ENCODE peak calls at places on chromosomes 5 and 9, in four cellular contexts. J, E, A and B are unnamed samples.

GRCh38 chr9:106969696-106970095 is 106.7 kb downstream of the ZNF462 start:
- DNase-seq in E (no peak), J (no peak), A (no peak), B (peak; percentile 14)

GRCh38 chr5:55172937-55173695 is at the start of gene CDC20B:
- DNase-seq in E (peak; percentile 79), J (peak; percentile 63), A (peak; percentile 77), B (peak; percentile 81)

GRCh38 chr5:114152656-114153360 is 209.1 kb upstream of the KCNN2 start:
- DNase-seq in E (no peak), A (no peak), J (peak; percentile 53), B (no peak)

GRCh38 chr5:83118471-83118870 is 41.1 kb downstream of the XRCC4 start:
- DNase-seq in E (no peak), J (no peak), A (no peak), B (no peak)

GRCh38 chr9:134175291-134175807 is 11.0 kb upstream of the RNU6ATAC start:
- DNase-seq in E (peak; percentile 68), J (no peak), A (no peak), B (no peak)

GRCh38 chr5:9589049-9589835 is 40.9 kb downstream of the TAS2R1 start:
- DNase-seq in E (no peak), J (no peak), A (no peak), B (no peak)

GRCh38 chr5:137778772-137779564 is 24.8 kb upstream of the HNRNPA0 start:
- DNase-seq in E (no peak), J (peak; percentile 39), A (no peak), B (no peak)

GRCh38 chr5:97525780-97526179 is 342.7 kb upstream of the RIOK2 start:
- DNase-seq in J (no peak), A (no peak), E (no peak), B (no peak)

GRCh38 chr5:82164957-82165698 is 113.0 kb downstream of the RPS23 start:
- DNase-seq in A (no peak), E (no peak), J (peak; percentile 84), B (no peak)

GRCh38 chr5:5752844-5753243 is 330.4 kb downstream of the ICE1 start:
- DNase-seq in A (no peak), J (no peak), E (no peak), B (no peak)

GRCh38 chr9:108836319-108836718 is 19.5 kb downstream of the ACTL7B start:
- DNase-seq in A (no peak), E (no peak), J (no peak), B (peak; percentile 73)

GRCh38 chr5:173843800-173844199 is 44.3 kb upstream of the CPEB4 start:
- DNase-seq in A (no peak), E (no peak), J (no peak), B (no peak)

GRCh38 chr5:9361835-9362234 is 184.0 kb downstream of the SEMA5A start:
- DNase-seq in E (no peak), A (peak; percentile 21), J (peak; percentile 46), B (peak; percentile 50)

GRCh38 chr5:142486581-142486980 is 161.8 kb upstream of the SPRY4 start:
- DNase-seq in A (no peak), E (no peak), J (peak; percentile 86), B (no peak)

GRCh38 chr5:120806132-120806531 is 342.0 kb downstream of the PRR16 start:
- DNase-seq in E (no peak), J (peak; percentile 56), A (no peak), B (no peak)

GRCh38 chr5:3509290-3509689 is 86.3 kb upstream of the IRX1 start:
- DNase-seq in E (no peak), J (no peak), A (no peak), B (no peak)

GRCh38 chr5:113047733-113048652 is 71.4 kb downstream of the DCP2 start:
- DNase-seq in A (no peak), J (no peak), E (no peak), B (no peak)

GRCh38 chr9:134640491-134641172 is 971 bp upstream of the COL5A1 start:
- DNase-seq in E (no peak), J (no peak), A (no peak), B (no peak)

GRCh38 chr5:41695920-41696582 is 174.2 kb downstream of the OXCT1 start:
- DNase-seq in J (no peak), E (no peak), A (no peak), B (no peak)

GRCh38 chr9:115063058-115063850 is 54.7 kb downstream of the TNC start:
- DNase-seq in J (peak; percentile 77), A (no peak), E (no peak), B (no peak)

GRCh38 chr5:91345466-91345865 is 37.7 kb downstream of the ARRDC3 start:
- DNase-seq in E (no peak), A (no peak), J (no peak), B (peak; percentile 59)

GRCh38 chr9:133605856-133606721 is 3.1 kb downstream of the FAM163B start:
- DNase-seq in E (no peak), A (no peak), J (no peak), B (no peak)

DNA sequence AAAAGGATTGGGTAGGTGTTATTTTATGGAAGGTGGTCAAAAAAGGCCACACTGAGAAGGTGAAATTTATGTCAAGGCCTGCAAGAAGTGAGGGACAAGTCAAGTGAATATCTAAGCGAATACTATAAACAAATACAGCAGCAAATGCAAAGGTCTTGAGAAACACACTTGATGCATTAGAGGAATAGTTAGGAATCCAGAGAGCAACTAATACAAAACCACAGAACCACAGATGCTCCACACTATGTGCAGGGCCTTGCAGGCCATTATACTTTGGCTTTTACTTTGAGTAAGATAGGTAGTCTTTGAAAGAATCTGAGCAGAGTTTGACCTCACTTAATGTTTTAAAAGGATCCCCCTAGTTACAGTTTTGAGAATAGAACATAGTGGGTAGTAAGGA is 4.6 kb downstream of the ZNF622 start:
- DNase-seq in A (no peak), J (peak; percentile 70), E (no peak), B (no peak)
- H3K27ac ChIP-seq in A (no peak overlapping the region), J (peak overlapping the region; percentile 87), E (no peak overlapping the region), B (no peak overlapping the region)

DNA sequence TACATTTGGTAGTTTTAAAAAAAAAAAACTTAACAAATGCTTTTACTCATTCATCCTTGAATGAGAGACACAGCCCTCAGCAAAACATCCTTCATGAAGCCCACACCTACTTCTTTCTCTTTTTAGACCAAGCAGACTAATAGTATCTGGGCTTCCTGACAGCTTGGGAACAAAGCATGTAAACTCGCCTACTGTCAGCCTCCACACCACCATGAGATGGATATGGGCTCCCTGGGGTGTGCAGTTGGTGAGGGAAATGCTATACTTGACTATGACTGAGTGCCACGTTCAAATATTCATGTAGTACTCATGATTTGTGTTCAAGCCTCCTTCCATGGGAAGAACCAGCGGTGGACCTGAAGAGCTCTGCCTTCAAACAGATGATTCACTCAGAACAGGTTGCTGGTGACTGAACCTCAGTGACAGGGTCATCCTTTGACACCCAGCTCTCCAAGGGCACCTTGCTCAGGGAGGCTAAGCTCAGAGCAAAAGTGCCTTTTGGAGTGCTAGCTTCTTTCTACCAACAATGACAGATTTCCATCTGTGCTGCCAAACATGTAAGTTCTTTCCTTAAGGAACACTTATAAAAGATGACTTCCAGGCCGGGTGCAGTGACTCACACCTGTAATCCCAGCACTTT is 36.8 kb downstream of the SLC22A5 start:
- DNase-seq in A (no peak), E (no peak), J (no peak), B (no peak)
- H3K27ac ChIP-seq in A (no peak overlapping the region), E (no peak overlapping the region), J (no peak overlapping the region), B (no peak overlapping the region)

DNA sequence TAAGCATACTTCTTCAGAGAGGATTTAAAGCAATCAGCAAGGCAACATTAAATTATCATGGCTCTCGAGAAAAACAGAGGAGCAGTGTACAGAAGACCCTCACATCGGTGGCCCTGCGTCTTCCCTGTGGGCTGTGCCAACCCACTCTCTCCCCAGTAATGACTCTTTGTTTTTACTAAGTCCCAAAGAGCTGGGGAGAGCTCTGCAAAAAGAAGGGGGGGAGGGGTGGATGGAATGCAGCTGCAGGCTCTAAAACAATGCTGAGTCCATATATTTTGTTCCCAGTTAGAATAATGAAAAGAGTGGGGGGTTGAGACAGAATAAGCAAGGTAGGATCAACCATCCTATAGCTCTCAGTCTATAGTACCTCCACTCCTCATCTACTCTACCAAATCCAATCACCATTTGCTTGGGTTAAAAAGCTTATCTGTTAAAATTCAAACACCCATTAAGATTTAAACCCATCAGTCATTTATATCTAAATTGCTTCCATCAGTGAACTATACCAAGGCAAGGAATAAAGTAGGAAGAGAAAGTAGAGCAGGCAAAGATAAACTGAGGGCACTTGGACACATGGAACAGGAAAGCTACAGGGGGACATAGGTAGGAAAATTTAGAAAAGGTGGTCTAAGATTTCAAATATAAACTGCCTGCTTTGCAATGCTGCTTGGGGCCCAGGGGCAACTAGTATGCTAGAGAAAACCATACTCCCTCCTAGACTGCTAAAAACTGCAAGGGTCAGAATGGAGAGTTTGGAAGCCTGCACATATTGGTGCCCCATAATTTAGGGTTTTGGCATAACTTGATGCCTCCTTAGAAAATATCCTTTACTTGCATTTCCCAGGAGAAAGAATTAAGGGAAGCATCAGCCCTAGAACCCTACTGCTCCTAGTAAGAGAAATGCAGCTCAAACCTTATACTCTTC is 20.6 kb downstream of the ELL2 start:
- DNase-seq in E (no peak), A (no peak), J (no peak), B (peak; percentile 23)
- H3K27ac ChIP-seq in E (no peak overlapping the region), A (no peak overlapping the region), J (peak overlapping the region; percentile 66), B (no peak overlapping the region)

GRCh38 chr5:107478068-107478641 is 192.6 kb downstream of the EFNA5 start:
- DNase-seq in A (no peak), J (no peak), E (no peak), B (no peak)

GRCh38 chr5:107474724-107475489 is 195.8 kb downstream of the EFNA5 start:
- DNase-seq in E (no peak), A (no peak), J (peak; percentile 36), B (no peak)

GRCh38 chr5:107474361-107474723 is 196.4 kb downstream of the EFNA5 start:
- DNase-seq in A (no peak), J (no peak), E (no peak), B (no peak)

GRCh38 chr5:107477492-107477891 is 193.2 kb downstream of the EFNA5 start:
- DNase-seq in J (no peak), A (no peak), E (no peak), B (no peak)

DNA sequence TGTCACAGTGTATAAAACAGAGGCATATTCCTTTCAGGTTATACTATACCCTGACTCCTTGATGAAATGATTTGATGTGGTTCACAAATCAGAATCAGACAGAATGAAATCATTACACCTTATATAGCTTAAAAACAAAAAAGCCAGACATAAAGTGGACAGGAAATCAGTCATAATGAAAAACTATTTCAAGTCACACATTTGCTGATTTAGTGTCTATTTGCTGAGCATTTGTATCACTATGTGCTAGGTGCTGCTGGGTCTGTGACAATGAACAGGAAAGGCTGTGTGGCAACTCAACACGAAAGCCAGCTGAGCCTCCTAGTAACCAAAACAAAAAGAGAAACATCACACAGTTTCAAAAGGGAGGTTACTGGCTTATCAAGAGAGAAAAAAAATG is 194.0 kb downstream of the EFNA5 start:
- DNase-seq in J (no peak), A (no peak), E (no peak), B (peak; percentile 17)
- H3K27ac ChIP-seq in J (no peak overlapping the region), A (no peak overlapping the region), E (peak overlapping the region; percentile 2), B (no peak overlapping the region)

DNA sequence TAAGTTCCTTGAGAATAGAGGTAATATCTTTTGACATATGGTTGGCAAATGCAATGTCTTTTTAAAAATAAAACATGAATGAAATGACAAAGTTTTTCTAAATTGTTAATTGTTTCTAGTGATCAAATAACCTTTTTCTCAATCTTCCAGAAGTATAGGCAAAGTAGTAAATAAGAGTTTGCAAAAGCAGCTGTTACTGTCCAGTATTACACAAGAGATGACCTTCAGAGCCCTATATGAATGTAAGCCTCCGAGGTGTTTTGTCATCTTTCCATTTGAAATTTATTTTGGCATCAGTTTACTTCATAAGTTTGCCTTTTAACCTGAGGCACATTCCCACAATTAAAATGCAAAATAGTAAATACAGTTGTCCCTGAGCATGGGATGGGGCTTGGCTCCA is 65.7 kb downstream of the MEGF9 start:
- DNase-seq in E (no peak), A (no peak), J (no peak), B (no peak)
- H3K27ac ChIP-seq in E (no peak overlapping the region), A (no peak overlapping the region), J (no peak overlapping the region), B (no peak overlapping the region)

GRCh38 chr5:139117342-139117884 is 80.8 kb downstream of the SIL1 start:
- DNase-seq in J (no peak), A (no peak), E (no peak), B (no peak)
- H3K27ac ChIP-seq in J (no peak overlapping the region), A (no peak overlapping the region), E (no peak overlapping the region), B (peak overlapping the region; percentile 37)